ENCODE peak calls at places on chromosomes 2 and 18, in eight cellular contexts. C, H, I, K, U, N, E and D are unnamed samples.

GRCh38 chr18:75223687-75224347 is 13.2 kb downstream of the TSHZ1 start:
- DNase-seq in C (no peak), H (no peak), I (no peak), K (no peak), U (no peak), N (peak), E (no peak), D (no peak)

GRCh38 chr2:127486247-127486912 is 39.9 kb downstream of the IWS1 start:
- DNase-seq in C (no peak), H (no peak), I (no peak), K (no peak), U (no peak), N (peak), E (no peak), D (no peak)

GRCh38 chr2:142920579-142920978 is 43.1 kb downstream of the KYNU start:
- DNase-seq in C (no peak), H (peak), I (no peak), K (no peak), U (no peak), N (no peak), E (no peak), D (no peak)

GRCh38 chr2:121634354-121635307 is 14.6 kb downstream of the CLASP1 start:
- DNase-seq in C (no peak), H (peak), I (no peak), K (no peak), U (no peak), N (peak), E (no peak), D (no peak)

GRCh38 chr2:199441759-199442158 is 16.0 kb downstream of the SATB2 start:
- DNase-seq in C (no peak), H (no peak), I (no peak), K (no peak), U (no peak), N (no peak), E (no peak), D (no peak)

GRCh38 chr2:113872201-113872600 is 17.7 kb upstream of the ACTR3 start:
- DNase-seq in C (no peak), H (no peak), I (no peak), K (no peak), U (no peak), N (peak), E (no peak), D (peak)

GRCh38 chr2:45683292-45683691 is 31.8 kb downstream of the PRKCE start:
- DNase-seq in C (no peak), H (no peak), I (no peak), K (no peak), U (no peak), N (no peak), E (no peak), D (no peak)

GRCh38 chr2:214843823-214844222 is 34.3 kb upstream of the BARD1 start:
- DNase-seq in C (no peak), H (no peak), I (no peak), K (no peak), U (no peak), N (no peak), E (no peak), D (no peak)

GRCh38 chr18:6920099-6920955 is 190.8 kb downstream of the ARHGAP28 start:
- DNase-seq in C (peak), H (peak), I (no peak), K (no peak), U (peak), N (peak), E (peak), D (peak)

GRCh38 chr18:34890486-34891085 is 150.6 kb upstream of the MAPRE2 start:
- DNase-seq in C (no peak), H (no peak), I (no peak), K (no peak), U (no peak), N (no peak), E (no peak), D (no peak)

GRCh38 chr2:239943571-239943970 is 81.6 kb downstream of the NDUFA10 start:
- DNase-seq in C (no peak), H (no peak), I (peak), K (no peak), U (no peak), N (no peak), E (no peak), D (no peak)

GRCh38 chr2:40173276-40173675 is 278.6 kb downstream of the SLC8A1 start:
- DNase-seq in C (no peak), H (no peak), I (no peak), K (no peak), U (peak), N (no peak), E (no peak), D (no peak)

GRCh38 chr2:202944403-202944802 is 32.3 kb downstream of the CARF start:
- DNase-seq in C (no peak), H (no peak), I (no peak), K (no peak), U (no peak), N (peak), E (no peak), D (peak)

GRCh38 chr2:237137626-237138323 is 52.1 kb downstream of the COPS8 start:
- DNase-seq in C (no peak), H (no peak), I (no peak), K (no peak), U (no peak), N (no peak), E (no peak), D (no peak)

GRCh38 chr2:11286749-11287148 is 57.7 kb downstream of the ROCK2 start:
- DNase-seq in C (no peak), H (no peak), I (no peak), K (no peak), U (no peak), N (peak), E (no peak), D (no peak)

GRCh38 chr2:7020468-7020867 is 103.3 kb downstream of the RNF144A start:
- DNase-seq in C (no peak), H (no peak), I (no peak), K (no peak), U (no peak), N (no peak), E (no peak), D (no peak)

GRCh38 chr2:150944315-150944714 is 317.3 kb downstream of the RBM43 start:
- DNase-seq in C (no peak), H (no peak), I (no peak), K (no peak), U (no peak), N (no peak), E (no peak), D (no peak)

GRCh38 chr2:174610243-174610995 is 12.8 kb upstream of the WIPF1 start:
- DNase-seq in C (no peak), H (no peak), I (no peak), K (no peak), U (no peak), N (peak), E (no peak), D (no peak)

GRCh38 chr2:160034396-160034795 is 28.0 kb downstream of the PLA2R1 start:
- DNase-seq in C (no peak), H (no peak), I (no peak), K (no peak), U (no peak), N (no peak), E (no peak), D (no peak)

GRCh38 chr2:105114551-105114950 is 76.7 kb downstream of the MRPS9 start:
- DNase-seq in C (peak), H (peak), I (no peak), K (no peak), U (peak), N (peak), E (no peak), D (peak)

GRCh38 chr2:105396254-105397024 is 2.4 kb downstream of the FHL2 start:
- DNase-seq in C (no peak), H (peak), I (no peak), K (no peak), U (peak), N (peak), E (peak), D (peak)

GRCh38 chr2:157087373-157088005 is 170.0 kb upstream of the GALNT5 start:
- DNase-seq in C (no peak), H (no peak), I (no peak), K (no peak), U (peak), N (peak), E (no peak), D (no peak)

GRCh38 chr18:13216092-13216582 is 2.4 kb upstream of the LDLRAD4 start:
- DNase-seq in C (peak), H (peak), I (peak), K (peak), U (peak), N (peak), E (peak), D (peak)

GRCh38 chr18:10406172-10406663 is 48.2 kb upstream of the APCDD1 start:
- DNase-seq in C (peak), H (no peak), I (no peak), K (no peak), U (no peak), N (no peak), E (no peak), D (no peak)

GRCh38 chr2:74457129-74457548 is 1.1 kb upstream of the WBP1 start:
- DNase-seq in C (no peak), H (no peak), I (no peak), K (no peak), U (no peak), N (no peak), E (no peak), D (no peak)

GRCh38 chr2:149725234-149725633 is 137.7 kb upstream of the MMADHC start:
- DNase-seq in C (no peak), H (no peak), I (no peak), K (no peak), U (no peak), N (no peak), E (no peak), D (no peak)

GRCh38 chr18:46916551-46917107 is 678 bp downstream of the PIAS2 start:
- DNase-seq in C (no peak), H (peak), I (peak), K (no peak), U (no peak), N (peak), E (no peak), D (no peak)

GRCh38 chr18:45335644-45336043 is 279.6 kb upstream of the SLC14A2 start:
- DNase-seq in C (no peak), H (peak), I (no peak), K (no peak), U (no peak), N (peak), E (no peak), D (peak)

GRCh38 chr2:146652311-146652710 is 1192.5 kb upstream of the ACVR2A start:
- DNase-seq in C (no peak), H (peak), I (no peak), K (no peak), U (no peak), N (no peak), E (no peak), D (no peak)

GRCh38 chr2:46377666-46378560 is 80.7 kb downstream of the EPAS1 start:
- DNase-seq in C (no peak), H (no peak), I (no peak), K (no peak), U (no peak), N (no peak), E (no peak), D (no peak)

GRCh38 chr2:54720563-54720962 is 2.9 kb upstream of the EML6 start:
- DNase-seq in C (no peak), H (no peak), I (no peak), K (no peak), U (no peak), N (peak), E (no peak), D (no peak)

GRCh38 chr2:177671662-177672061 is 279.1 kb downstream of the AGPS start:
- DNase-seq in C (no peak), H (no peak), I (no peak), K (no peak), U (no peak), N (no peak), E (no peak), D (no peak)

GRCh38 chr18:75681538-75682115 is 254.1 kb upstream of the SMIM21 start:
- DNase-seq in C (no peak), H (no peak), I (no peak), K (no peak), U (no peak), N (no peak), E (no peak), D (no peak)

GRCh38 chr2:200026838-200027237 is 71.5 kb downstream of the MAIP1 start:
- DNase-seq in C (no peak), H (no peak), I (no peak), K (no peak), U (peak), N (peak), E (no peak), D (no peak)

GRCh38 chr2:46177461-46178089 is 119.6 kb upstream of the EPAS1 start:
- DNase-seq in C (no peak), H (no peak), I (no peak), K (no peak), U (no peak), N (peak), E (no peak), D (no peak)

GRCh38 chr2:238895901-238896600 is 48.2 kb downstream of the TWIST2 start:
- DNase-seq in C (peak), H (no peak), I (no peak), K (no peak), U (peak), N (peak), E (peak), D (peak)

GRCh38 chr2:128134573-128134972 is 43.6 kb downstream of the UGGT1 start:
- DNase-seq in C (no peak), H (no peak), I (no peak), K (no peak), U (no peak), N (peak), E (no peak), D (peak)

GRCh38 chr2:127675335-127676261 is at the start of gene LIMS2:
- DNase-seq in C (peak), H (no peak), I (no peak), K (no peak), U (no peak), N (peak), E (no peak), D (no peak)

GRCh38 chr2:7792031-7792651 is 874.9 kb downstream of the RNF144A start:
- DNase-seq in C (no peak), H (no peak), I (peak), K (no peak), U (no peak), N (no peak), E (no peak), D (no peak)

GRCh38 chr2:375270-375946 is 87.5 kb upstream of the ALKAL2 start:
- DNase-seq in C (no peak), H (no peak), I (no peak), K (no peak), U (no peak), N (no peak), E (no peak), D (no peak)

GRCh38 chr2:208255557-208256106 is 761 bp upstream of the IDH1 start:
- DNase-seq in C (no peak), H (no peak), I (no peak), K (no peak), U (no peak), N (no peak), E (no peak), D (no peak)
- TF ChIP-seq CTCF in C (no peak), H (no peak), I (peak), K (no peak), U (no peak), N (no peak), E (peak), D (no peak)

DNA sequence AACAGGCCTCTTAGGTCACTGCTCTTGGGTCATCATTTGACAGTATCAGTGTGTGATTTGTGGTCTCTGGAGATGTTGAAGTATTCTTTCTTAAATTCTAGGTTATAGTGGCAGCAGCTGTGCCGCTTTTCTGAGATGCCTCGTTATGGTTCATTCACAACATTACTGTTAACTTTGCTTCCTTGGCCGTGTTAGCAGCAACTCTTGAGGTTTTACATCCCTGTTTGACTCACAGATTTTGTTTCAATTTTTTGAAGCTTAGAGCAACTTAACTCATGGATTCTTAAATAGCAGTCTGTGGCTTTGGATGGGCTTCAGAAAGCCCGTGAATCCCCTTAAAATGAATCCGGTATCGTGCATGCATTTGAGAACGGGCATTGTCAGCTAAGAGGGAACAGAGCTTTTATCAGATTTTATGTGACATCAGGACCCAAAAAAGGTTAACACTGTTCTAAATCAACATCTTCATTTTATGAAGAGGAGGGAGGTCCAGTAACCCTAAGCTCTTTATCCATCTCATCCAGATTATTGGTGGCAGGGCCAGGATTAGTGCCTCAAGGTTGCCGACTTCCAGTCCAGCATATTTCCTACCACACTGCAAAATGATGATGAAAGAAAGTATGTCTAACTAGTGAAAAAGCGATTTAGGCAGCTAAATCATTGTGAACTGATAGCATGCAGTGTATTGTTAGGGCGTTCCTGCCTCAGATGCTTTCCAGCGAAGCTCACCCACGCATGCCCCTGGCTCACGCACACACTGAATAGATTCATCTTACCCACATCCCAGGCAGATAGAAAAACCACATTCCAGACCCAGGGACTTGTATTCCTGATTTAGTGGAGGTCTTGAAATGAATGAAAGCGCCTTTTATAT is 5.1 kb downstream of the TRIB2 start:
- DNase-seq in C (no peak), H (peak), I (no peak), K (no peak), U (peak), N (peak), E (peak), D (no peak)
- H3K4me3 ChIP-seq in C (peak), H (peak), I (peak), K (peak), U (peak), N (no peak), E (peak), D (peak)

DNA sequence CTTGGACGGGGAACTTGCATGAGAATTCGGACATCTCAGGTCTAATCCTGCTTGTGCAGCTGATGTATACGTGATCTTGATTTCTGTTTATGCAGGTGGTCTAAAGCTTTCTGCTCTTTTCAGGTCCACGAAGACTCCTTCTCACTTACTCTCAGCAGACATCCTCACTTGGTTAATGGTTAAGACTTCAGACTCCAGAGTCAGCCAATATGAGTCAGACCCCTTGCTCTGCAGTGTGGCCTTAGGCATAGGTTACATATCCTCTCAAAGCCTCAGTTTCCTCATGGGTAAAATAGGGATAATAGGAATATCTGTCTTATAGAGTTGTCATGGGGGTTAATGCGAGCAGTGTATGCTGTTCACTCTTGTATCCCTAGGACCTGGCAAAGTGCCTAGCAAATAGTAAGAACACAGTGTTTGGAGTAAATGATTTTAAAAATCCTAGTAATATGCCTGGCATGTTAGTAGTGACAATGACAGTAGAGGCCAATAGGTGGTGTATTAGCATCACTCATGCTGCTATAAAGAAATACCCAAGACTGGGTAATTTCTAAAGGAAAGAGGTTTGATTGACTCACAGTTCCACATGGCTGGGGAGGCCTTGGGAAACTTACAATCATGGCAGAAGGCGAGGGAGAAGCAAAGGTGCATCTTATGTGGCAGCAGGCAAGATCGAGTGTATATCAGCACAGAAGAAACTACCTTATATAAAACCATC is 42.3 kb downstream of the XRCC5 start:
- DNase-seq in C (no peak), H (no peak), I (no peak), K (no peak), U (no peak), N (peak), E (no peak), D (no peak)
- TF ChIP-seq CTCF in C (no peak), H (no peak), I (no peak), K (no peak), U (no peak), N (peak), E (no peak), D (no peak)

GRCh38 chr2:35857541-35857940 is 498.0 kb upstream of the CRIM1 start:
- DNase-seq in C (no peak), H (no peak), I (no peak), K (no peak), U (no peak), N (no peak), E (no peak), D (no peak)

DNA sequence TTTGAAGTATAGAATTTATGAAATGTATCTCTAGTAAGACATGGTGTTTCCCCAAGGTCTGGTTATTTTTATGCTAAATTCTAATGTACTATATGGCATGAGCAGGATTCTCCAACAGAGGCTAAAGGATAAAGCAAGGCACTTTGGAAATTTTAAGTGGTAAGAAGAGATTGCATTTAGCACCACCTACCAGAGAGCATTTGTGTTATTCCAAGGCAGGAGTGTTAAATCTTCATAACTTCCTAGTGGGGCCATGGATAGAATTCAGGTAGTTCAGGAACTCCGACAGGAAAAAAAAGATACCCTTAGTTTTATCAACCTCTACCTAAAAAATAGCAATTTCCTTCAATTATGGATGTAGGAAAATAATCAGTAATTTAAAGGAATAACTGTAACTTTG is 497.4 kb upstream of the CRIM1 start:
- DNase-seq in C (no peak), H (no peak), I (no peak), K (no peak), U (no peak), N (no peak), E (no peak), D (no peak)
- H3K4me3 ChIP-seq in C (no peak), H (no peak), I (no peak), K (no peak), U (no peak), N (no peak), E (no peak), D (no peak)

GRCh38 chr2:208062113-208062512 is 36.8 kb upstream of the PLEKHM3 start:
- DNase-seq in C (peak), H (peak), I (no peak), K (no peak), U (no peak), N (peak), E (no peak), D (no peak)
- TF ChIP-seq CTCF in C (peak), H (peak), I (no peak), K (peak), U (peak), N (peak), E (no peak), D (peak)

GRCh38 chr2:201858781-201859180 is 52.4 kb downstream of the CDK15 start:
- DNase-seq in C (peak), H (no peak), I (peak), K (no peak), U (no peak), N (peak), E (peak), D (peak)
- H3K4me3 ChIP-seq in C (peak), H (no peak), I (no peak), K (peak), U (no peak), N (no peak), E (peak), D (peak)

GRCh38 chr2:64770781-64771334 is 117.1 kb upstream of the SERTAD2 start:
- DNase-seq in C (no peak), H (peak), I (no peak), K (no peak), U (peak), N (peak), E (peak), D (peak)
- TF ChIP-seq CTCF in C (no peak), H (no peak), I (no peak), K (no peak), U (peak), N (peak), E (no peak), D (peak)

GRCh38 chr18:48236822-48237221 is 172.4 kb downstream of the ZBTB7C start:
- DNase-seq in C (no peak), H (no peak), I (no peak), K (no peak), U (no peak), N (no peak), E (no peak), D (no peak)
- H3K4me3 ChIP-seq in C (no peak), H (no peak), I (no peak), K (no peak), U (no peak), N (no peak), E (no peak), D (no peak)